ENCODE peak calls at places on chromosomes 13 and 19, in six cellular contexts. D is ascending aorta, V is Calu3, B is HTR-8/SVneo, U is NCI-H2171 treated with DMSO at 0.1 percent for 48 hours, A is cardiac fibroblast. J is an unnamed sample.

GRCh38 chr13:111187879-111188643 is 73.0 kb downstream of the ARHGEF7 start:
- DNase-seq in U (peak), B (no peak), V (peak), A (peak), D (no peak), J (no peak)

GRCh38 chr19:36140289-36141038 is 598 bp downstream of the CAPNS1 start:
- DNase-seq in A (peak), B (peak), D (no peak), V (peak), U (peak), J (peak)

GRCh38 chr13:106369858-106370257 is 165.6 kb downstream of the EFNB2 start:
- DNase-seq in U (no peak), A (no peak), D (no peak), V (no peak), B (no peak), J (no peak)

GRCh38 chr13:77857810-77858209 is 60.8 kb downstream of the EDNRB start:
- DNase-seq in B (no peak), U (no peak), V (no peak), D (no peak), A (no peak), J (no peak)

GRCh38 chr13:108268713-108269112 is 805 bp upstream of the TNFSF13B start:
- DNase-seq in B (no peak), U (no peak), A (no peak), V (no peak), D (no peak), J (no peak)

GRCh38 chr19:5563941-5564612 is 3.7 kb downstream of the TINCR start:
- DNase-seq in D (no peak), V (peak), B (peak), A (peak), U (no peak), J (no peak)

GRCh38 chr19:47518139-47518538 is 3.3 kb upstream of the NAPA start:
- DNase-seq in V (no peak), D (no peak), B (no peak), U (no peak), A (no peak), J (no peak)

GRCh38 chr19:58325623-58326022 is 1.2 kb upstream of the ZSCAN22 start:
- DNase-seq in B (no peak), D (no peak), V (no peak), U (no peak), A (no peak), J (no peak)

GRCh38 chr19:39499082-39499642 is 415 bp downstream of the DLL3 start:
- DNase-seq in V (peak), B (no peak), D (no peak), A (no peak), U (peak), J (no peak)

GRCh38 chr19:952680-953500 is 27.1 kb downstream of the ARID3A start:
- DNase-seq in A (peak), B (no peak), D (no peak), U (no peak), V (peak), J (peak)

GRCh38 chr19:41376241-41376997 is at the start of gene TMEM91:
- DNase-seq in V (peak), B (peak), A (peak), D (no peak), U (no peak), J (no peak)

GRCh38 chr13:112900691-112901091 is 68.3 kb upstream of the MCF2L start:
- DNase-seq in D (no peak), V (no peak), B (no peak), U (no peak), A (no peak), J (no peak)

GRCh38 chr13:100158569-100158968 is 69.7 kb downstream of the PCCA start:
- DNase-seq in V (no peak), D (no peak), B (no peak), U (no peak), A (no peak), J (no peak)

GRCh38 chr13:100789481-100789880 is 114.9 kb upstream of the TMTC4 start:
- DNase-seq in A (peak), U (peak), D (no peak), B (no peak), V (no peak), J (peak)

GRCh38 chr19:543912-544608 is at the start of gene GZMM:
- DNase-seq in V (no peak), D (no peak), B (no peak), A (no peak), U (no peak), J (no peak)

GRCh38 chr13:44757671-44758070 is 181.5 kb upstream of the TSC22D1 start:
- DNase-seq in V (no peak), A (no peak), U (no peak), D (no peak), B (no peak), J (no peak)

GRCh38 chr13:46561691-46562090 is 8.7 kb downstream of the LRCH1 start:
- DNase-seq in U (no peak), A (no peak), V (no peak), B (no peak), D (no peak), J (no peak)

GRCh38 chr19:38079926-38080380 is 144.1 kb downstream of the DPF1 start:
- DNase-seq in V (peak), U (no peak), B (peak), D (no peak), A (peak), J (peak)

GRCh38 chr13:28658539-28658795 is 463 bp upstream of the POMP start:
- DNase-seq in V (no peak), A (no peak), D (no peak), B (no peak), U (no peak), J (no peak)

GRCh38 chr13:30835442-30835841 is 70.6 kb upstream of the MEDAG start:
- DNase-seq in V (no peak), D (no peak), U (peak), B (no peak), A (no peak), J (no peak)